ENCODE peak calls at places on chromosomes 11 and 22, in four cellular contexts. K is GM12878, W is K562, I is GM12891. O is an unnamed sample.

GRCh38 chr11:64121637-64122410 is 44.1 kb downstream of the MACROD1 start:
- DNase-seq in I (no peak), W (no peak), K (no peak), O (no peak)

GRCh38 chr11:114273890-114274635 is 22.1 kb upstream of the NNMT start:
- DNase-seq in K (no peak), W (peak), I (no peak), O (no peak)

GRCh38 chr11:71302911-71303310 is 50.5 kb upstream of the SHANK2 start:
- DNase-seq in W (no peak), I (no peak), K (no peak), O (no peak)

GRCh38 chr11:96155627-96156378 is 187.2 kb downstream of the MAML2 start:
- DNase-seq in I (no peak), K (peak), W (peak), O (peak)

GRCh38 chr11:765025-765801 is 12.1 kb downstream of the GATD1 start:
- DNase-seq in K (no peak), W (peak), I (no peak), O (peak)

GRCh38 chr11:121431820-121432526 is 20.1 kb upstream of the SORL1 start:
- DNase-seq in W (no peak), K (no peak), I (no peak), O (no peak)

GRCh38 chr11:123103326-123103980 is 41.5 kb upstream of the HSPA8 start:
- DNase-seq in I (peak), W (peak), K (no peak), O (no peak)

GRCh38 chr22:31062566-31063230 is 18.4 kb upstream of the SMTN start:
- DNase-seq in W (no peak), I (no peak), K (no peak), O (no peak)

GRCh38 chr11:114972105-114972504 is 293.8 kb downstream of the NXPE2 start:
- DNase-seq in K (no peak), W (no peak), I (no peak), O (no peak)

GRCh38 chr11:17208257-17208999 is 642 bp upstream of the PIK3C2A start:
- DNase-seq in K (no peak), W (peak), I (peak), O (no peak)

GRCh38 chr11:117618956-117619355 is 178.1 kb downstream of the DSCAML1 start:
- DNase-seq in K (no peak), I (no peak), W (no peak), O (no peak)

GRCh38 chr11:110381214-110381613 is 48.5 kb upstream of the FDX1 start:
- DNase-seq in I (no peak), K (no peak), W (no peak), O (no peak)

GRCh38 chr11:92550411-92550810 is 325.8 kb downstream of the FAT3 start:
- DNase-seq in K (no peak), I (no peak), W (no peak), O (no peak)

GRCh38 chr11:91871791-91872190 is 352.8 kb upstream of the FAT3 start:
- DNase-seq in I (no peak), K (no peak), W (no peak), O (no peak)

GRCh38 chr11:118911880-118912741 is 13.6 kb downstream of the BCL9L start:
- DNase-seq in W (peak), K (no peak), I (no peak), O (no peak)

GRCh38 chr11:120959189-120959588 is 64.7 kb upstream of the TBCEL start:
- DNase-seq in I (no peak), K (no peak), W (no peak), O (no peak)

GRCh38 chr11:118878187-118878586 is 5.5 kb upstream of the CXCR5 start:
- DNase-seq in W (no peak), I (no peak), K (no peak), O (no peak)

GRCh38 chr11:102289510-102290078 is 27.7 kb upstream of the BIRC3 start:
- DNase-seq in K (no peak), I (no peak), W (no peak), O (no peak)

GRCh38 chr11:110286298-110287040 is 9.9 kb downstream of the RDX start:
- DNase-seq in W (no peak), K (no peak), I (no peak), O (no peak)

GRCh38 chr11:118098996-118099837 is 12.5 kb upstream of the SMIM35 start:
- DNase-seq in W (no peak), I (no peak), K (no peak), O (no peak)

GRCh38 chr22:42214625-42215415 is 55.6 kb downstream of the TCF20 start:
- DNase-seq in K (no peak), I (no peak), W (no peak), O (no peak)
- TF ChIP-seq SPI1 in K (no peak), I (no peak), W (no peak), O (no peak)

DNA sequence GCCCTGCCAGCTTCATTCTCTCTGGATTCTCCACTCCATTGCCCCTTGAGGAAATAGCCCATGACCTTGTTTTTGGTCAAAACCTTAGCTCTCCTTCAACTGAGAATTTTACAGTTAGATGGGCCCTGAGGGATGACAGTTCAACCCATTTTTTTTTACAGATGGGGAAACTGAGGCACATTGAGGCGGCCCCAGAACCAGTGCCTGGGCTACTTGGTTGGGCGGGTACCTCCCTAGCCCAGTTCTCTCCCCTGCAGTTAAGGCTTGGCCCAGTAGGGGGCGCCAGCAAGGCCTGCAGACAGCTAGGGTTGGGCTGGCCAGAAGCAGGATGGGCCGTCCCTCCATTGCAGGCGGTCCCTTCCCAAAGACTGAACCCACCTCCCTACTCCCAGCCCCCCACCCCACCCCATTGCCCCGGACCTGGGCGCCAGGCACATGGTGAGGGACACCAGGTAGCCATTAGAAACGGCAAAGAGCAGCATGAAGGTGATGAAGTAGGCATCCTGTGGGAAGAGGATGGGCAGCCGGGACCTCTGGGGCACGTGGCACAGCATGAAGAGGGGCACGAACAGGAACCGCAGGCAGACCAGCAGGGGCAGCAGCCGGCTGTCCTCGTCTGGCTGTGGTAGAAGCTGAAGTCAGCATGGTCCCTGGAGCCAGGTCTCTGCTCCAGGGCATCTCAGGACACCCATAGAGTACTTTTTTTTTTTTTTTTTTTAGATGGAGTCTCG is 7.6 kb downstream of the SLC29A2 start:
- DNase-seq in W (peak), I (peak), K (no peak), O (peak)
- TF ChIP-seq POLR2AphosphoS5 in W (no peak), I (no peak), K (no peak), O (peak)

DNA sequence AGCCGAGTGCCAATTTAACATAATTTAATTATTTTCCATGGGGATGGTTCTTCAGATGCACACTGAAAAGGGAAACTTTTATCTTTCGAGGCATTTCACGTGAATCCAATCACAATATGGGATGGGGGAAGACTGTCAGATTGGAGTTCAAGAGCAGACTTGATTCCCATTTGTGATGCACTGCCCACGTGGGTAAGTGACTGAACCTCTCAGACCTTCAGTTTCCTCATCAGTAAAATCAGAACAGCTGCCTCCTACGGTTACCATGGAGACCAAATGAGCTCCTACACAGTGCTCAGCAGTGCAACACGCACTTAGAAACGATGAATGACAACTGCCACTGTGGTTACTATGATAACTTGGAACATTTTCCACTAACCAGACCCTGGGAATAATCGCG is 21.7 kb downstream of the KIAA0930 start:
- DNase-seq in W (no peak), I (peak), K (peak), O (peak)
- TF ChIP-seq SPI1 in W (no peak), I (no peak), K (no peak), O (no peak)

GRCh38 chr22:21931056-21931455 is 21.6 kb downstream of the PPM1F start:
- DNase-seq in I (no peak), W (no peak), K (no peak), O (no peak)

GRCh38 chr22:21929253-21929652 is 23.4 kb downstream of the PPM1F start:
- DNase-seq in I (no peak), K (no peak), W (no peak), O (no peak)

GRCh38 chr22:21926728-21927127 is 25.9 kb downstream of the PPM1F start:
- DNase-seq in K (no peak), I (no peak), W (no peak), O (no peak)

GRCh38 chr22:21927174-21927823 is 25.3 kb downstream of the PPM1F start:
- DNase-seq in W (peak), I (no peak), K (no peak), O (no peak)

GRCh38 chr22:21928048-21928447 is 24.6 kb downstream of the PPM1F start:
- DNase-seq in K (no peak), I (no peak), W (no peak), O (no peak)
- TF ChIP-seq POLR2AphosphoS5 in K (no peak), I (no peak), W (no peak), O (no peak)

GRCh38 chr11:2964782-2965181 is 27.3 kb downstream of the NAP1L4 start:
- DNase-seq in I (no peak), W (no peak), K (no peak), O (no peak)
- TF ChIP-seq SPI1 in I (no peak), W (no peak), K (no peak), O (no peak)

GRCh38 chr22:19443544-19444211 is 3.8 kb downstream of the C22orf39 start:
- DNase-seq in K (no peak), W (no peak), I (no peak), O (no peak)
- TF ChIP-seq POLR2AphosphoS5 in K (peak), W (peak), I (no peak), O (no peak)

DNA sequence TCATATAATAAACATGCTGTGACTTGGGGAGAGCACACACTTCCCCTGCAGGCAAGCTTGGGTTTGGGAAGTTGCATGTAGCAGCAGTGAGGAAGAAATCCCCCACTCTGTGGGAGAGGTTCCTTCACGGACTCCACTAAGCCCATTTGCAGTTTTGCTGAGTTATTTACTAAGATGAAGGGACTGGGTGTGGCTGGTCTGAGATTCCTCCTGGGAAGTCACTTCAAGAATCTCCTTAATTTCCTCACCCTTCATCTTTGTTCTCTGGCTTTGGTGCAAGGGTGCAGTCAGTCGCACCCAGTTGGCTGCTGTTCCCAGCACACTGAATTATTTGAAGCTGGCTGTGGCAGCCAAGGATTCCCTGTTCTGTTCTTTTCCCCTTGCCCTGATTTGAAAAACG is 104.8 kb downstream of the ARFGAP2 start:
- DNase-seq in K (no peak), W (no peak), I (no peak), O (no peak)
- TF ChIP-seq SPI1 in K (no peak), W (no peak), I (no peak), O (no peak)

GRCh38 chr11:30499940-30500339 is 86.2 kb downstream of the MPPED2 start:
- DNase-seq in W (no peak), I (no peak), K (no peak), O (no peak)
- TF ChIP-seq POLR2AphosphoS5 in W (no peak), I (no peak), K (no peak), O (no peak)

O was measured in HL-60.